ENCODE peak calls at places on chromosomes 5 and 9, in four cellular contexts. U is GM23248, J is PC-9, Q is PC-3. E is an unnamed sample.
A peak's percentile ranks its signal among the peaks of the same experiment; 100 is the strongest.

GRCh38 chr5:598564-598890 is 13.6 kb upstream of the CEP72 start:
- DNase-seq in Q (no peak), J (no peak), U (no peak), E (no peak)

GRCh38 chr9:69107801-69108200 is 66.3 kb upstream of the TJP2 start:
- DNase-seq in J (no peak), U (no peak), Q (no peak), E (no peak)

GRCh38 chr9:17065062-17065461 is 69.8 kb upstream of the CNTLN start:
- DNase-seq in J (no peak), U (no peak), Q (peak; percentile 71), E (no peak)

GRCh38 chr5:109694451-109694891 is 4.7 kb downstream of the MAN2A1 start:
- DNase-seq in U (peak; percentile 41), J (peak; percentile 32), Q (peak; percentile 75), E (no peak)

GRCh38 chr5:111367081-111367480 is 142.9 kb downstream of the CAMK4 start:
- DNase-seq in Q (peak; percentile 68), J (no peak), U (no peak), E (no peak)

GRCh38 chr9:93316726-93317494 is 133.0 kb downstream of the WNK2 start:
- DNase-seq in Q (no peak), U (no peak), J (no peak), E (no peak)

GRCh38 chr9:133592731-133593409 is 16.3 kb downstream of the FAM163B start:
- DNase-seq in U (no peak), Q (no peak), J (no peak), E (no peak)

GRCh38 chr5:149931992-149932436 is 12.6 kb downstream of the PDE6A start:
- DNase-seq in J (no peak), U (peak; percentile 20), Q (no peak), E (no peak)

GRCh38 chr9:19102181-19102630 is 498 bp downstream of the HAUS6 start:
- DNase-seq in Q (peak; percentile 20), J (no peak), U (peak; percentile 62), E (peak; percentile 25)

GRCh38 chr9:129868571-129869486 is 33.6 kb downstream of the USP20 start:
- DNase-seq in Q (peak; percentile 51), U (no peak), J (no peak), E (peak; percentile 26)

GRCh38 chr9:129312731-129313130 is 134.7 kb upstream of the IER5L start:
- DNase-seq in U (no peak), J (no peak), Q (no peak), E (no peak)

GRCh38 chr5:16921246-16921645 is 14.8 kb downstream of the MYO10 start:
- DNase-seq in Q (peak; percentile 43), U (no peak), J (no peak), E (no peak)

GRCh38 chr5:93304851-93305250 is 276.2 kb downstream of the NR2F1-AS1 start:
- DNase-seq in U (no peak), J (no peak), Q (no peak), E (no peak)

GRCh38 chr5:32096891-32097592 is 77.1 kb downstream of the GOLPH3 start:
- DNase-seq in U (no peak), Q (no peak), J (no peak), E (no peak)

GRCh38 chr5:76682395-76682794 is 33.5 kb upstream of the F2R start:
- DNase-seq in U (no peak), J (no peak), Q (no peak), E (no peak)

GRCh38 chr9:131266301-131267229 is 9.7 kb downstream of the FAM78A start:
- DNase-seq in U (no peak), J (no peak), Q (peak; percentile 3), E (no peak)

GRCh38 chr5:58462154-58462553 is 2.3 kb upstream of the PLK2 start:
- DNase-seq in J (peak; percentile 35), Q (no peak), U (no peak), E (peak; percentile 60)

GRCh38 chr5:53170748-53171349 is 61.3 kb upstream of the MOCS2 start:
- DNase-seq in J (peak; percentile 11), Q (peak; percentile 69), U (peak; percentile 69), E (peak; percentile 59)

GRCh38 chr5:96110289-96110688 is 148.6 kb upstream of the ELL2 start:
- DNase-seq in Q (no peak), U (no peak), J (no peak), E (no peak)

DNA sequence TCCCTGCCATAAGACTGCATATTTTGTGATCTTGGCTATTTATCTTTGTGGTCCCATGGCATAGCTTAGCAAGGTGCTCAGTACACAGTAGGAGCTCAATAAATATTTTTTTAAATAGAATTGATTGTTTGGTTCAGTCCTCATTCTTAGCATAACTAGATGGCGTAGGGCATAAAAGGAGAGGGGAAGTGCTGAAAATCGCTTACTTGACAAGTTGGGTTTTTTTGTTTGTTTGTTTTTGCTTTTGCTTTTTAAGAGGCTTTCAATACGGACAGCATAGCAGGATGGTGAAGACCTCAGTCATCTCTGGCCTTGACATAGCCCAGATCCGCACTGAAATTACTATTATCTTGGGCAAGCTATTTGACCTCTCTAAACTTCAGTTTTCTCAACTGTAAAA is 86.6 kb upstream of the RANBP3L start:
- DNase-seq in U (no peak), J (no peak), Q (no peak), E (no peak)
- H4K20me1 ChIP-seq in U (no peaks in the 10 kb centered on the region), J (no peaks in the 10 kb centered on the region), Q (no peaks in the 10 kb centered on the region), E (no peaks in the 10 kb centered on the region)

DNA sequence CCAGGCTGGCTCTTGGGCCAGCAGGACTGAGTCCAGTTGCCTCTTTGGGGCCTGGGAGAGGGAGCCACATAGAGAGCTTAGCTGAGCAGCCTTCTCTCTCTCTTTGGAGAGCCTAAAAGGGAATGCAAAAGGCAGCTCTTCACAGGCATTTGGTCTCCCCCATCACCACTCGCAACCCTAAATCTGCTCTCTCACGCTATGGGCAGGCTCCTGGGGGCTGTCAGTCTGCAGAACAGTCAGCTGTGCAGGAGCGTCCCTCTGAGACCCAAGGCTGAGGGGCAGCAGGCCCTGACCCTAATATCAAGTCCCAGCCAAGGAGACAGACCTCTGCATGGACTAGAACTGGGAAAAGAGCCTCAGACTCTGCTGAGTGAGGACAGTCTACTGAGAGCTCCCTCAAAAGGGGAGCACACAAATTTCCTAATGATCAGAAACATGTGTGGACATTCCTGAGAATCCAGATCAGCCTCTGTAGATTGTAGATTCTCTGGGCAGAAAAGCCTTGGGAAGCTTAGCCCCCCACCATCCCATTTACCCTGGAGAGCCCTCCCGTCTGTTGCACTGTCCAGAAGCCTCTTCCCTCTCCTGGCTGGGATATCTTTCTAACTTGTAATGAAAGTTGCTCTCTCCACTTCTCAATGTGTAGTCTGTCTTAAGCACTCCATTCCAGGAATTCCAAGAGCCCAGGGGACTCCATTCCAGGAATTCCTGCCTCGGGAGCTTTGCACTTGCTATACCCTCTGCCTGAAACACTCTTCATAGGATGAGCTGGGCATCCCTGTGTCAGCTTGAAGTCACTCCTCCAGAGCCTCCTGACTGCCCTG is 79.4 kb downstream of the FAM114A2 start:
- DNase-seq in J (no peak), Q (no peak), U (peak; percentile 52), E (no peak)
- H3K4me2 ChIP-seq in J (no peak overlapping the region), Q (no peak overlapping the region), U (peak overlapping the region; percentile 32), E (no peak overlapping the region)

GRCh38 chr5:141808857-141809256 is 69.4 kb downstream of the PCDH1 start:
- DNase-seq in Q (no peak), J (no peak), U (no peak), E (no peak)

GRCh38 chr5:141805874-141806273 is 72.3 kb downstream of the PCDH1 start:
- DNase-seq in Q (no peak), U (peak; percentile 31), J (no peak), E (no peak)

GRCh38 chr5:141809697-141810096 is 68.5 kb downstream of the PCDH1 start:
- DNase-seq in U (no peak), J (no peak), Q (no peak), E (no peak)

GRCh38 chr5:141806626-141807025 is 71.6 kb downstream of the PCDH1 start:
- DNase-seq in J (no peak), U (no peak), Q (no peak), E (no peak)

DNA sequence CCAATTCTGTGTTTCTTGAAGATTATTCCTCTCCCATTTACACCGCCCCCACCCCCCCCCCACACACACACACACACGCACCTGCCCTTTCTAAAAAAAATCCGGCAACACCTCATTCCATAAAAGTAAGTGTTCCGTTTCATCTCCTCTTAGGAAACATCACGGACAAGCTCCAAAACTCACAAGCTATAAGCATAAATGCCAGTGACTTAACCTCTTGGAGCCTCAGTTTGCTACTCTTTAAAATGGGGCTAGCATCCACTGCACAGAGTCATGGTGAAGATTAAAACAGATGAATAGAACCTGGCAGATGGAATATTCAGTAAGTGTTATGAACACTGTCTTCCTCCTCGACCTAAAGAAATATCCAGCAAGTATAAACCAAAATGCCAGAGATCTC is 70.5 kb downstream of the PCDH1 start:
- DNase-seq in U (no peak), Q (no peak), J (no peak), E (no peak)
- H3F3A ChIP-seq in U (no peaks in the 10 kb centered on the region), Q (no peaks in the 10 kb centered on the region), J (no peaks in the 10 kb centered on the region), E (no peaks in the 10 kb centered on the region)

DNA sequence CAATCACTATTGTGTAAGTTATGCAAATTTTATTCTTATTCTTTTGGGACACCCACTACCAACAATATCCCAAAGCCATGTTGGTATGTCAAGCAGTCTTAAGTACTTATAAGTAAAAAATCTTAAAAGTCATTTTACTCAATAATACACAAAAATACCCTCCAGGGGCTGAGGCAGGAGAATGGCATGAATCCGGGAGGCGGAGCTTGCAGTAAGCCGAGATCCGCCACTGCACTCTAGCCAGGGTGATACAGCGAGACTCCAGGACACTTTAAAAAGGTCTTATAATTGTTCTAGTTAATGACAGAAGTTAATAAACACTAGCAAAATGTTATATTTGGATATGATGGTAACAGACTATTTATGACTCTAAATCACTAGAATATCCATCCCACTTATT is 16.8 kb downstream of the CLINT1 start:
- DNase-seq in Q (no peak), U (no peak), J (no peak), E (no peak)
- H4K20me1 ChIP-seq in Q (peaks cover 57% of the 10 kb centered on the region), U (peaks cover 23% of the 10 kb centered on the region), J (peaks cover 86% of the 10 kb centered on the region), E (peaks cover 7% of the 10 kb centered on the region)

DNA sequence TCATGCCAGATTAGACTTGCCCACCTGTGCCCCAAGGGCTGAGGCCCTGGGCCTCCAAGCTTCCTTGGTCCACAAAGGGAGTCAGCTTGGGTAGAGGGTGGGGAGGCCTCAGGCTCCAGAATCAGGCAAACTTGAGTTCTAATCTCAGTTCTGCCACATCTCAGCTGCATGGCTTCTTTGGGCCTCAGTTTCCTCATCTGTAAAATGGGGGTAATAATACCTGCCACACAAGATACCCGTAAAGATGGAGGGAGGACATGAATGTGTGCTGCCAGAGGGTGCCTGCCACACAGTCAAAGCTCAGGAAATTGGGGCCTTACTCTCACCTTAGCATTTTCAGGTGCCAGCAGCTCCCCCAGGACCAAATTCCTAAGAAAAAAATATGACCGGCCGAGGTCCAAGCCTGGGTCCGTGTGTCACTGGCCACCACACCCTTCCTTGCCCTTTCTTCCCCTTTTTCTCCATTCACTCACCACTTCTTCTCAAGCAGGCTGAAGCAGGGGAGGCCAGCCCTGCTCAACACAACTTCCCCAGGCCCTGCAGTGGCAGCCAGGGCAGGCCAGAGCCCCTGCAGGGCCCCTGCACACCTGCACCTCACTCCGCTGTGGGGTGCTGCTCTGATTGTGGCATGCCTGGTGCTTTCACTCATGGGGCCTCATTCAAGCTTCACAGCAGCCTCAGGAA is 3.8 kb downstream of the RGS14 start:
- DNase-seq in Q (no peak), U (no peak), J (no peak), E (peak; percentile 46)
- H3K4me2 ChIP-seq in Q (no peak overlapping the region), U (no peak overlapping the region), J (no peak overlapping the region), E (peak overlapping the region; percentile 19)

E was measured in MM.1S.